ENCODE peak calls at places on chromosome 4, in four cellular contexts. I is upper lobe of left lung, Q is LNCaP clone FGC, X is OCI-LY7. C is an unnamed sample.

GRCh38 chr4:8639021-8639420 is 46.5 kb downstream of the CPZ start:
- DNase-seq in X (no peak), I (no peak), Q (no peak), C (no peak)

GRCh38 chr4:173046818-173047217 is 121.8 kb upstream of the GALNT7 start:
- DNase-seq in I (no peak), Q (no peak), X (no peak), C (no peak)

GRCh38 chr4:164203476-164203875 is 550.5 kb upstream of the SMIM31 start:
- DNase-seq in I (no peak), X (no peak), Q (no peak), C (no peak)

GRCh38 chr4:170259631-170260153 is 169.9 kb upstream of the AADAT start:
- DNase-seq in I (peak; percentile 78), Q (peak; percentile 87), X (peak; percentile 88), C (peak; percentile 98)

GRCh38 chr4:3657917-3658913 is 108.0 kb upstream of the ADRA2C start:
- DNase-seq in I (no peak), Q (no peak), X (no peak), C (peak; percentile 66)

GRCh38 chr4:64784125-64784524 is 374.9 kb upstream of the TECRL start:
- DNase-seq in Q (no peak), I (no peak), X (no peak), C (peak; percentile 15)

GRCh38 chr4:69069085-69069484 is 27.2 kb upstream of the UGT2B7 start:
- DNase-seq in X (no peak), Q (no peak), I (no peak), C (no peak)

GRCh38 chr4:100421356-100421978 is 96.4 kb downstream of the EMCN start:
- DNase-seq in Q (no peak), X (peak; percentile 9), I (no peak), C (peak; percentile 70)

C was measured in choroid plexus epithelial cell.